ENCODE peak calls at places on chromosome 16, in six cellular contexts. One of them, this sample, is unnamed.

GRCh38 chr16:87621976-87622713 is 19.8 kb downstream of the JPH3 start:
- DNase-seq in cardiac fibroblast: no peak
- DNase-seq in AG09309: no peak
- DNase-seq in H9: no peak
- DNase-seq in PC-3: no peak
- DNase-seq in GM13976: no peak
- DNase-seq in this sample: no peak

GRCh38 chr16:28196331-28196987 is 15.3 kb downstream of the XPO6 start:
- DNase-seq in PC-3: no peak
- DNase-seq in H9: no peak
- DNase-seq in cardiac fibroblast: no peak
- DNase-seq in AG09309: no peak
- DNase-seq in GM13976: no peak
- DNase-seq in this sample: peak; percentile 63

GRCh38 chr16:4960579-4960978 is 2.4 kb downstream of the SEC14L5 start:
- DNase-seq in GM13976: no peak
- DNase-seq in AG09309: no peak
- DNase-seq in cardiac fibroblast: no peak
- DNase-seq in PC-3: no peak
- DNase-seq in H9: no peak
- DNase-seq in this sample: no peak

GRCh38 chr16:23508589-23509440 is 1.5 kb downstream of the GGA2 start:
- DNase-seq in PC-3: peak; percentile 4
- DNase-seq in H9: peak; percentile 43
- DNase-seq in cardiac fibroblast: peak; percentile 24
- DNase-seq in AG09309: no peak
- DNase-seq in GM13976: no peak
- DNase-seq in this sample: no peak

GRCh38 chr16:87028481-87029320 is 288.5 kb downstream of the C16orf95 start:
- DNase-seq in H9: no peak
- DNase-seq in AG09309: no peak
- DNase-seq in cardiac fibroblast: no peak
- DNase-seq in GM13976: no peak
- DNase-seq in PC-3: no peak
- DNase-seq in this sample: no peak

GRCh38 chr16:84117482-84117843 is 721 bp upstream of the MBTPS1 start:
- DNase-seq in H9: no peak
- DNase-seq in cardiac fibroblast: no peak
- DNase-seq in AG09309: no peak
- DNase-seq in PC-3: peak; percentile 7
- DNase-seq in GM13976: peak; percentile 57
- DNase-seq in this sample: no peak

GRCh38 chr16:81296631-81297030 is 18.1 kb upstream of the GAN start:
- DNase-seq in PC-3: no peak
- DNase-seq in cardiac fibroblast: no peak
- DNase-seq in GM13976: no peak
- DNase-seq in AG09309: no peak
- DNase-seq in H9: no peak
- DNase-seq in this sample: no peak

GRCh38 chr16:9091867-9092281 is 430 bp downstream of the HAPSTR1 start:
- DNase-seq in H9: no peak
- DNase-seq in PC-3: no peak
- DNase-seq in GM13976: peak; percentile 43
- DNase-seq in cardiac fibroblast: peak; percentile 43
- DNase-seq in AG09309: no peak
- DNase-seq in this sample: no peak

GRCh38 chr16:49487746-49488145 is 114.1 kb downstream of the C16orf78 start:
- DNase-seq in AG09309: no peak
- DNase-seq in GM13976: no peak
- DNase-seq in PC-3: no peak
- DNase-seq in H9: no peak
- DNase-seq in cardiac fibroblast: no peak
- DNase-seq in this sample: no peak

GRCh38 chr16:50166511-50167500 is 13.7 kb downstream of the TENT4B start:
- DNase-seq in cardiac fibroblast: no peak
- DNase-seq in AG09309: no peak
- DNase-seq in H9: no peak
- DNase-seq in GM13976: no peak
- DNase-seq in PC-3: peak; percentile 21
- DNase-seq in this sample: no peak

GRCh38 chr16:75477680-75478473 is 13.4 kb upstream of the TMEM170A start:
- DNase-seq in AG09309: no peak
- DNase-seq in H9: no peak
- DNase-seq in GM13976: no peak
- DNase-seq in PC-3: peak; percentile 58
- DNase-seq in cardiac fibroblast: no peak
- DNase-seq in this sample: no peak

GRCh38 chr16:11783319-11784047 is 13.6 kb downstream of the ZC3H7A start:
- DNase-seq in H9: no peak
- DNase-seq in AG09309: no peak
- DNase-seq in cardiac fibroblast: peak; percentile 69
- DNase-seq in PC-3: peak; percentile 9
- DNase-seq in GM13976: peak; percentile 58
- DNase-seq in this sample: peak; percentile 48

GRCh38 chr16:12557808-12558207 is 245.9 kb downstream of the CPPED1 start:
- DNase-seq in H9: no peak
- DNase-seq in AG09309: no peak
- DNase-seq in GM13976: no peak
- DNase-seq in cardiac fibroblast: no peak
- DNase-seq in PC-3: no peak
- DNase-seq in this sample: no peak

GRCh38 chr16:81901483-81901882 is 109.8 kb downstream of the SDR42E1 start:
- DNase-seq in GM13976: no peak
- DNase-seq in AG09309: no peak
- DNase-seq in H9: no peak
- DNase-seq in PC-3: peak; percentile 85
- DNase-seq in cardiac fibroblast: no peak
- DNase-seq in this sample: peak; percentile 34

GRCh38 chr16:67395458-67396158 is 2.3 kb upstream of the TPPP3 start:
- DNase-seq in cardiac fibroblast: no peak
- DNase-seq in AG09309: no peak
- DNase-seq in PC-3: no peak
- DNase-seq in GM13976: peak; percentile 35
- DNase-seq in H9: no peak
- DNase-seq in this sample: no peak

GRCh38 chr16:81259916-81260315 is 21.4 kb downstream of the BCO1 start:
- DNase-seq in H9: no peak
- DNase-seq in AG09309: no peak
- DNase-seq in GM13976: no peak
- DNase-seq in PC-3: no peak
- DNase-seq in cardiac fibroblast: no peak
- DNase-seq in this sample: no peak

GRCh38 chr16:16041196-16041892 is 91.9 kb downstream of the ABCC1 start:
- DNase-seq in PC-3: no peak
- DNase-seq in cardiac fibroblast: no peak
- DNase-seq in H9: peak; percentile 71
- DNase-seq in AG09309: no peak
- DNase-seq in GM13976: no peak
- DNase-seq in this sample: no peak

GRCh38 chr16:50547340-50547865 is 793 bp upstream of the NKD1 start:
- DNase-seq in H9: peak; percentile 61
- DNase-seq in PC-3: peak; percentile 4
- DNase-seq in AG09309: no peak
- DNase-seq in GM13976: peak; percentile 70
- DNase-seq in cardiac fibroblast: peak; percentile 1
- DNase-seq in this sample: no peak

GRCh38 chr16:47136101-47136820 is 7.5 kb downstream of the NETO2 start:
- DNase-seq in PC-3: peak; percentile 57
- DNase-seq in cardiac fibroblast: peak; percentile 50
- DNase-seq in AG09309: no peak
- DNase-seq in H9: no peak
- DNase-seq in GM13976: peak; percentile 29
- DNase-seq in this sample: no peak

GRCh38 chr16:53080345-53081031 is 25.7 kb downstream of the CHD9 start:
- DNase-seq in cardiac fibroblast: peak; percentile 92
- DNase-seq in GM13976: no peak
- DNase-seq in PC-3: peak; percentile 69
- DNase-seq in AG09309: peak; percentile 75
- DNase-seq in H9: no peak
- DNase-seq in this sample: no peak

DNA sequence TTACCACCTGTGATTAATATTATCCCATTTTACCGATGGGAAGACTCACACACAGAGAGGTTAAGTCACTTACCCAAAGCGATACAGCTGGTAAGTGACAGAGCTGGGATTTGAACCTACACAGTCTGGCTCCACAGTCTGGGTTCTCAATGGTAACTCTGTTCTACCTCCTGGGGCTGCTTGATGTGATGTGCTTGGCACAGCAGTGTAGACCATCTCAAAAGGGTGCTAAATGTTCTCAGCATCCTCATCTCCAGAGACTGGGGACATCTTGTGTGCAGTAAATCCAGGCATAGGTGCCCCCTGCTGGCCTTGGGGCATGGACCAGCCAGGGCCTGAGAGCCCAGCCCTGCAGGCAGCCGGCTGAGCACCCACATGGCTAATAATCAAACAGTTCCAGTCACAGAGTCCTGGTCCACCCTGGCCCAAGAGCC is 15.4 kb upstream of the KATNB1 start:
- DNase-seq in GM13976: peak; percentile 73
- DNase-seq in AG09309: peak; percentile 8
- DNase-seq in H9: peak; percentile 58
- DNase-seq in PC-3: peak; percentile 54
- DNase-seq in cardiac fibroblast: peak; percentile 75
- DNase-seq in this sample: no peak
- TF ChIP-seq CTCF in GM13976: peak; percentile 51
- TF ChIP-seq CTCF in AG09309: peak; percentile 78
- TF ChIP-seq CTCF in H9: peak; percentile 63
- TF ChIP-seq CTCF in PC-3: peak; percentile 75
- TF ChIP-seq CTCF in cardiac fibroblast: peak; percentile 90
- TF ChIP-seq CTCF in this sample: peak; percentile 81

DNA sequence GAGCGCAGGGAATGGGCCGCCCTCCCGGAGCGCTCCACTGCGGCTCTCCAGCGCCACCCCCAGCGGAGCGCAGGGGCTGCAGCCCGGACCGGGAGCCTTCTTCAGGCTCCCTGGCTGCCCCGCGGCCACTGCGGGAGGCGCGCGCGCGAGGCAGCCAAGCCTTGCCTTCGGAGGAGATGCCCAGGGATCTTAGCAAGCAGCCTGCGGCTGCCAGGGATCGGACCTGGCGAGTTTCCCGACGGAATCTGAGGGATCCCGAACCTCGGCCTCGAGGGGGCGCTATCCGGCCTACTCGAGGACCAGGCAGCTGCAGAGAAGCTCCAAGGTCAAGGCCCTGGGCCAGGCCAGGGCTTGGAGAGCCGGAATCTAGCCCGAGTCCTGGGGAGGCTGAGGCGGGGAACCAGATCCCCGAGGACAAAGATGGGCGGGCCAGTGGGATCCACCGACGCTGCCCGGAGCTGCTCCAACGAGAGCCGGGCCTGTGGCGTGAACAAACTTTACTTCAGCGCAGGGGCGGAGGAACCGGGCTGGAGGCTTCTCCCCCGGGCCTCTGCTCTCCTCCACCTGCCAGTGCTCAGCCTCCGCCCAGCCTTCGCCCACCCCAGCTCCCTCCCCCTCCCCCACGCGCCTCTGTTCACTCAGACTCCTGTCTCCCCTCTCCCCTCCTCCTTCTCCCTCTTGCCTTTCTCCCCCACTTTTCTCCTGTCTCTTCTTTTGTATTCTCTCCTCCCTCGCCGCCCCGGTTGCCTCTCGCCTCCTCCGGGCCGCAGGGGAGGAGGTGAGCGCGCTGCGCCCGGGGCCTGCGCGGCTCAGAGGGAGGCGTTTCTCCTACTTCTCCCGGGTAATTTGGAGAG is at the start of gene IRX6:
- DNase-seq in GM13976: peak; percentile 37
- DNase-seq in PC-3: no peak
- DNase-seq in H9: peak; percentile 92
- DNase-seq in cardiac fibroblast: no peak
- DNase-seq in AG09309: peak; percentile 5
- DNase-seq in this sample: no peak
- TF ChIP-seq CTCF in GM13976: peak; percentile 2
- TF ChIP-seq CTCF in PC-3: peak; percentile 19
- TF ChIP-seq CTCF in H9: peak; percentile 92
- TF ChIP-seq CTCF in cardiac fibroblast: peak; percentile 8
- TF ChIP-seq CTCF in AG09309: peak; percentile 33
- TF ChIP-seq CTCF in this sample: peak; percentile 27

GRCh38 chr16:79997257-79997656 is 396.7 kb upstream of the MAF start:
- DNase-seq in AG09309: no peak
- DNase-seq in GM13976: no peak
- DNase-seq in PC-3: no peak
- DNase-seq in cardiac fibroblast: no peak
- DNase-seq in H9: peak; percentile 37
- DNase-seq in this sample: no peak
- TF ChIP-seq CTCF in AG09309: peak; percentile 63
- TF ChIP-seq CTCF in GM13976: no peak
- TF ChIP-seq CTCF in PC-3: peak; percentile 47
- TF ChIP-seq CTCF in cardiac fibroblast: peak; percentile 51
- TF ChIP-seq CTCF in H9: peak; percentile 78
- TF ChIP-seq CTCF in this sample: peak; percentile 62

GRCh38 chr16:71547168-71547567 is 20.9 kb downstream of the CHST4 start:
- DNase-seq in PC-3: no peak
- DNase-seq in H9: no peak
- DNase-seq in GM13976: no peak
- DNase-seq in AG09309: no peak
- DNase-seq in cardiac fibroblast: no peak
- DNase-seq in this sample: no peak

GRCh38 chr16:71555230-71555891 is 21.5 kb downstream of the TAT start:
- DNase-seq in PC-3: no peak
- DNase-seq in cardiac fibroblast: peak; percentile 8
- DNase-seq in GM13976: no peak
- DNase-seq in H9: no peak
- DNase-seq in AG09309: no peak
- DNase-seq in this sample: no peak

GRCh38 chr16:71557299-71557698 is 19.6 kb downstream of the TAT start:
- DNase-seq in GM13976: no peak
- DNase-seq in H9: no peak
- DNase-seq in AG09309: no peak
- DNase-seq in cardiac fibroblast: no peak
- DNase-seq in PC-3: no peak
- DNase-seq in this sample: no peak

GRCh38 chr16:71557954-71558582 is 18.8 kb downstream of the TAT start:
- DNase-seq in PC-3: no peak
- DNase-seq in GM13976: no peak
- DNase-seq in cardiac fibroblast: no peak
- DNase-seq in AG09309: no peak
- DNase-seq in H9: no peak
- DNase-seq in this sample: no peak

DNA sequence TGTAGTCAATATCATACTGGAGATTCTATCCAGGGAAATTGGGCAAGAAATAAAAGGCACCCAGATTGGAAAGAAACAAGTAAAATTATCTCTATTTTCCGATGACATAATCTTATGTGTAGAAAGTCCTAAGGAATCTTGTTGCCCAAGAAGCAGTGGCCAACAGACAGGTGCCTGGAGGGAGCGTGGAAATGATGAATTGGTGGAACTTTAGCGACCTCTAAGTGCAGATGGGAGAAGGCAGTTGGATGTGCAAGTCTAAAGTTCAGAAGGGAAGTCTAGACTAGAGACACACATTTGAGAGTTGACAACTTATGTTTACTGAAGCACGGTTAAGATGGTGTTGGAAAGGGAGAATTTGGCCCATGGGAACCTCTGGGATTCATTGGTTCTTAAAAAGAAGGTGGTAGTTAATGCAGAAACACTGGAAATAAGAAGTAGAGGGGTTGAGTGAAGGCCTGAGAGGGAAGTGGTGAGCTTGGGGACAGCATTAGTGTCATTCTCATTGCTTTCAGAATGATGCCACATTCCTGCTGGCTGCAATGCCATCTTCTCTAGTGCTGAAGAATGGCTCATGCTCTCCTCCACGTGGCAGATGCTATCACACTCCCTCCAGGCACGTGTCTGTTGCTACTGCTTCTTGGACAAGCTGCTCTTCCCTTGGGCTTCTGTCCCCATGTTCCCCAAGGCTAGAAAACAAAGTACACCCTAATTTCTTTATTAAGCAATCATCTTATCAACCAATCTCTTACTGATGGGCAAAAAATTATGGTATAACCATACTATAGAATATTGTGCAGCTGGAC is 24.0 kb downstream of the TAT start:
- DNase-seq in cardiac fibroblast: no peak
- DNase-seq in AG09309: no peak
- DNase-seq in H9: no peak
- DNase-seq in PC-3: peak; percentile 10
- DNase-seq in GM13976: no peak
- DNase-seq in this sample: no peak
- TF ChIP-seq CTCF in cardiac fibroblast: no peak
- TF ChIP-seq CTCF in AG09309: no peak
- TF ChIP-seq CTCF in H9: peak; percentile 60
- TF ChIP-seq CTCF in PC-3: peak; percentile 37
- TF ChIP-seq CTCF in GM13976: no peak
- TF ChIP-seq CTCF in this sample: no peak